ENCODE peak calls at places on chromosomes 11 and 22, in six cellular contexts. One of them, this sample, is unnamed.

GRCh38 chr22:22939537-22940368 is 52.1 kb downstream of the IGLL5 start:
- DNase-seq in GM23248: no peak
- DNase-seq in substantia nigra: no peak
- DNase-seq in ovary: no peak
- DNase-seq in DMS 273 treated with DMSO at 0.1 percent for 48 hours: no peak
- DNase-seq in fibroblast of mammary gland: no peak
- DNase-seq in this sample: peak; percentile 45

GRCh38 chr11:44592125-44592643 is 26.7 kb downstream of the CD82 start:
- DNase-seq in GM23248: peak; percentile 88
- DNase-seq in substantia nigra: no peak
- DNase-seq in ovary: no peak
- DNase-seq in DMS 273 treated with DMSO at 0.1 percent for 48 hours: no peak
- DNase-seq in fibroblast of mammary gland: peak; percentile 77
- DNase-seq in this sample: no peak

GRCh38 chr22:29617922-29618629 is 14.6 kb downstream of the NF2 start:
- DNase-seq in GM23248: peak; percentile 62
- DNase-seq in substantia nigra: no peak
- DNase-seq in ovary: no peak
- DNase-seq in DMS 273 treated with DMSO at 0.1 percent for 48 hours: no peak
- DNase-seq in fibroblast of mammary gland: no peak
- DNase-seq in this sample: no peak

GRCh38 chr11:32052218-32052617 is 38.7 kb upstream of the RCN1 start:
- DNase-seq in GM23248: peak; percentile 77
- DNase-seq in substantia nigra: peak; percentile 4
- DNase-seq in ovary: peak; percentile 49
- DNase-seq in DMS 273 treated with DMSO at 0.1 percent for 48 hours: peak; percentile 6
- DNase-seq in fibroblast of mammary gland: peak; percentile 64
- DNase-seq in this sample: no peak

GRCh38 chr11:126333142-126333541 is 22.3 kb upstream of the ST3GAL4 start:
- DNase-seq in GM23248: no peak
- DNase-seq in substantia nigra: no peak
- DNase-seq in ovary: no peak
- DNase-seq in DMS 273 treated with DMSO at 0.1 percent for 48 hours: no peak
- DNase-seq in fibroblast of mammary gland: no peak
- DNase-seq in this sample: no peak

GRCh38 chr11:20015529-20016427 is 144.5 kb downstream of the DBX1 start:
- DNase-seq in GM23248: no peak
- DNase-seq in substantia nigra: no peak
- DNase-seq in ovary: no peak
- DNase-seq in DMS 273 treated with DMSO at 0.1 percent for 48 hours: peak; percentile 10
- DNase-seq in fibroblast of mammary gland: no peak
- DNase-seq in this sample: no peak

GRCh38 chr22:29146101-29146560 is 59.6 kb upstream of the EMID1 start:
- DNase-seq in GM23248: no peak
- DNase-seq in substantia nigra: no peak
- DNase-seq in ovary: peak; percentile 13
- DNase-seq in DMS 273 treated with DMSO at 0.1 percent for 48 hours: no peak
- DNase-seq in fibroblast of mammary gland: no peak
- DNase-seq in this sample: peak; percentile 45

GRCh38 chr22:34798605-34799004 is 267.4 kb upstream of the ISX start:
- DNase-seq in GM23248: no peak
- DNase-seq in substantia nigra: no peak
- DNase-seq in ovary: no peak
- DNase-seq in DMS 273 treated with DMSO at 0.1 percent for 48 hours: peak; percentile 65
- DNase-seq in fibroblast of mammary gland: no peak
- DNase-seq in this sample: no peak

GRCh38 chr11:69880041-69880802 is 61.0 kb upstream of the FGF3 start:
- DNase-seq in GM23248: no peak
- DNase-seq in substantia nigra: no peak
- DNase-seq in ovary: peak; percentile 11
- DNase-seq in DMS 273 treated with DMSO at 0.1 percent for 48 hours: no peak
- DNase-seq in fibroblast of mammary gland: no peak
- DNase-seq in this sample: peak; percentile 36

GRCh38 chr11:12019337-12019736 is 10.9 kb upstream of the DKK3 start:
- DNase-seq in GM23248: peak; percentile 61
- DNase-seq in substantia nigra: peak; percentile 32
- DNase-seq in ovary: peak; percentile 54
- DNase-seq in DMS 273 treated with DMSO at 0.1 percent for 48 hours: no peak
- DNase-seq in fibroblast of mammary gland: no peak
- DNase-seq in this sample: no peak

GRCh38 chr22:35596821-35597220 is 20.3 kb downstream of the MB start:
- DNase-seq in GM23248: no peak
- DNase-seq in substantia nigra: no peak
- DNase-seq in ovary: peak; percentile 64
- DNase-seq in DMS 273 treated with DMSO at 0.1 percent for 48 hours: no peak
- DNase-seq in fibroblast of mammary gland: no peak
- DNase-seq in this sample: no peak

GRCh38 chr11:126105022-126105747 is 42.5 kb upstream of the CDON start:
- DNase-seq in GM23248: no peak
- DNase-seq in substantia nigra: no peak
- DNase-seq in ovary: no peak
- DNase-seq in DMS 273 treated with DMSO at 0.1 percent for 48 hours: no peak
- DNase-seq in fibroblast of mammary gland: no peak
- DNase-seq in this sample: no peak

GRCh38 chr11:855343-855674 is 12.7 kb downstream of the TSPAN4 start:
- DNase-seq in GM23248: no peak
- DNase-seq in substantia nigra: no peak
- DNase-seq in ovary: no peak
- DNase-seq in DMS 273 treated with DMSO at 0.1 percent for 48 hours: no peak
- DNase-seq in fibroblast of mammary gland: no peak
- DNase-seq in this sample: no peak

GRCh38 chr11:359181-359714 is 10.1 kb upstream of the B4GALNT4 start:
- DNase-seq in GM23248: no peak
- DNase-seq in substantia nigra: no peak
- DNase-seq in ovary: no peak
- DNase-seq in DMS 273 treated with DMSO at 0.1 percent for 48 hours: no peak
- DNase-seq in fibroblast of mammary gland: no peak
- DNase-seq in this sample: no peak

GRCh38 chr22:37331811-37332536 is 49.7 kb downstream of the CYTH4 start:
- DNase-seq in GM23248: no peak
- DNase-seq in substantia nigra: no peak
- DNase-seq in ovary: no peak
- DNase-seq in DMS 273 treated with DMSO at 0.1 percent for 48 hours: no peak
- DNase-seq in fibroblast of mammary gland: no peak
- DNase-seq in this sample: no peak

GRCh38 chr11:12380565-12381325 is 3.4 kb downstream of the PARVA start:
- DNase-seq in GM23248: no peak
- DNase-seq in substantia nigra: no peak
- DNase-seq in ovary: no peak
- DNase-seq in DMS 273 treated with DMSO at 0.1 percent for 48 hours: peak; percentile 3
- DNase-seq in fibroblast of mammary gland: no peak
- DNase-seq in this sample: no peak

GRCh38 chr22:19107730-19108074 is 14.5 kb downstream of the DGCR2 start:
- DNase-seq in GM23248: no peak
- DNase-seq in substantia nigra: no peak
- DNase-seq in ovary: no peak
- DNase-seq in DMS 273 treated with DMSO at 0.1 percent for 48 hours: no peak
- DNase-seq in fibroblast of mammary gland: no peak
- DNase-seq in this sample: no peak

GRCh38 chr11:31816467-31817053 is 5.4 kb upstream of the PAX6 start:
- DNase-seq in GM23248: no peak
- DNase-seq in substantia nigra: no peak
- DNase-seq in ovary: no peak
- DNase-seq in DMS 273 treated with DMSO at 0.1 percent for 48 hours: no peak
- DNase-seq in fibroblast of mammary gland: no peak
- DNase-seq in this sample: no peak

GRCh38 chr11:118212781-118213565 is 11.8 kb downstream of the JAML start:
- DNase-seq in GM23248: no peak
- DNase-seq in substantia nigra: no peak
- DNase-seq in ovary: no peak
- DNase-seq in DMS 273 treated with DMSO at 0.1 percent for 48 hours: no peak
- DNase-seq in fibroblast of mammary gland: no peak
- DNase-seq in this sample: no peak

GRCh38 chr22:24990344-24990905 is 37.9 kb downstream of the KIAA1671 start:
- DNase-seq in GM23248: no peak
- DNase-seq in substantia nigra: no peak
- DNase-seq in ovary: no peak
- DNase-seq in DMS 273 treated with DMSO at 0.1 percent for 48 hours: no peak
- DNase-seq in fibroblast of mammary gland: no peak
- DNase-seq in this sample: no peak

GRCh38 chr11:576791-577610 is 731 bp downstream of the PHRF1 start:
- DNase-seq in GM23248: peak; percentile 46
- DNase-seq in substantia nigra: no peak
- DNase-seq in ovary: no peak
- DNase-seq in DMS 273 treated with DMSO at 0.1 percent for 48 hours: no peak
- DNase-seq in fibroblast of mammary gland: no peak
- DNase-seq in this sample: no peak

GRCh38 chr11:77140231-77140959 is 12.3 kb downstream of the MYO7A start:
- DNase-seq in GM23248: peak; percentile 32
- DNase-seq in substantia nigra: no peak
- DNase-seq in ovary: peak; percentile 87
- DNase-seq in DMS 273 treated with DMSO at 0.1 percent for 48 hours: no peak
- DNase-seq in fibroblast of mammary gland: peak; percentile 33
- DNase-seq in this sample: no peak

This sample was measured in upper lobe of right lung.